ENCODE peak calls at places on chromosome 12, in seven cellular contexts. S is HL-60, U is SK-N-SH, E is endothelial cell of umbilical vein, I is upper lobe of left lung, Y is GM23338, A is Panc1. C is an unnamed sample.
A peak's percentile ranks its signal among the peaks of the same experiment; 100 is the strongest.

GRCh38 chr12:69484428-69484827 is 14.2 kb downstream of the FRS2 start:
- DNase-seq in U (no peak), A (no peak), Y (peak; percentile 23), I (no peak), E (no peak), S (no peak), C (no peak)

GRCh38 chr12:84058136-84058535 is 854.5 kb downstream of the SLC6A15 start:
- DNase-seq in A (no peak), S (no peak), U (no peak), Y (no peak), E (no peak), I (no peak), C (no peak)

GRCh38 chr12:101828463-101829196 is 2.1 kb downstream of the GNPTAB start:
- DNase-seq in E (no peak), S (no peak), I (no peak), Y (no peak), U (no peak), A (no peak), C (no peak)

GRCh38 chr12:76614364-76614763 is 54.8 kb upstream of the OSBPL8 start:
- DNase-seq in S (no peak), Y (no peak), E (no peak), I (no peak), A (no peak), U (no peak), C (no peak)

GRCh38 chr12:3651585-3652424 is 101.1 kb downstream of the CRACR2A start:
- DNase-seq in I (no peak), Y (no peak), U (peak; percentile 39), A (no peak), S (no peak), E (no peak), C (no peak)

GRCh38 chr12:31297572-31298509 is 28.1 kb downstream of the SINHCAF start:
- DNase-seq in S (no peak), E (no peak), A (no peak), U (no peak), I (no peak), Y (no peak), C (no peak)

GRCh38 chr12:128784030-128784770 is 39.6 kb downstream of the SLC15A4 start:
- DNase-seq in A (no peak), U (no peak), I (no peak), Y (no peak), S (no peak), E (no peak), C (no peak)

GRCh38 chr12:52037248-52037861 is 13.9 kb upstream of the NR4A1 start:
- DNase-seq in A (no peak), I (peak; percentile 90), Y (peak; percentile 79), U (peak; percentile 78), E (no peak), S (no peak), C (no peak)

GRCh38 chr12:15074351-15074750 is 101.5 kb downstream of the PDE6H start:
- DNase-seq in A (no peak), S (no peak), I (no peak), E (no peak), Y (no peak), U (no peak), C (no peak)

GRCh38 chr12:132554857-132555630 is 55.3 kb downstream of the LRCOL1 start:
- DNase-seq in S (peak; percentile 80), Y (peak; percentile 68), U (peak; percentile 61), I (peak; percentile 77), A (no peak), E (no peak), C (no peak)

GRCh38 chr12:65720739-65721138 is 103.5 kb upstream of the HMGA2 start:
- DNase-seq in E (no peak), I (no peak), U (no peak), S (no peak), Y (no peak), A (no peak), C (no peak)

GRCh38 chr12:74490390-74491064 is 47.1 kb upstream of the ATXN7L3B start:
- DNase-seq in S (no peak), A (no peak), E (no peak), U (no peak), Y (no peak), I (no peak), C (no peak)

GRCh38 chr12:15231493-15231892 is 10.3 kb upstream of the RERG start:
- DNase-seq in Y (no peak), I (no peak), U (no peak), A (no peak), S (no peak), E (no peak), C (no peak)

GRCh38 chr12:121033625-121034349 is 5.3 kb downstream of the OASL start:
- DNase-seq in E (no peak), Y (no peak), S (no peak), A (no peak), I (peak; percentile 27), U (no peak), C (no peak)

GRCh38 chr12:58463050-58463449 is 457.3 kb downstream of the LRIG3 start:
- DNase-seq in U (no peak), A (no peak), I (no peak), E (no peak), Y (no peak), S (no peak), C (no peak)

GRCh38 chr12:23356927-23357708 is 592.4 kb downstream of the SOX5 start:
- DNase-seq in U (no peak), E (no peak), S (no peak), Y (no peak), A (no peak), I (no peak), C (no peak)

GRCh38 chr12:50041461-50041860 is 15.9 kb upstream of the ASIC1 start:
- DNase-seq in U (no peak), S (no peak), Y (no peak), E (no peak), A (no peak), I (no peak), C (no peak)

GRCh38 chr12:50041962-50042361 is 15.4 kb upstream of the ASIC1 start:
- DNase-seq in U (no peak), S (no peak), A (no peak), I (no peak), E (no peak), Y (no peak), C (no peak)

GRCh38 chr12:50042693-50043092 is 14.7 kb upstream of the ASIC1 start:
- DNase-seq in I (no peak), E (no peak), U (no peak), S (no peak), A (no peak), Y (no peak), C (no peak)

GRCh38 chr12:50043854-50044253 is 13.5 kb upstream of the ASIC1 start:
- DNase-seq in U (no peak), S (no peak), I (no peak), A (no peak), Y (no peak), E (no peak), C (no peak)

DNA sequence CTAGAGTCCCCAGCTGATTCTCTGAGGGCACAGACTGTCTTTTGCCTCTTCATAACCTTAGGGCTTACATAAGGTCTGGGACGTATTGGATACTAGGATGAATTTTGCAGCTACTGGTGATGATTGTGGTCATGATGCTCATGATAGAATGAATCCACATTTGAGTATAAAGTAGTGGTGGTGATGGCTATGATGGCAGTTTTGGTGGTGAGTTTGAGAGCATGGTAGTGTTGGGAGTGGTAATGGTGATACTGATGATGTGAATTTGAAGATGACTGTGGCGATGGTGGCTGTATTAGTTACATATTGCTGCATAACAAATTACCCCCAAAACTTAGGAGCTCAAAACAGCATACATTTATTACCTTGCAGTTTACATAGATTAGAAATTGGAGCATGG is 14.1 kb upstream of the ASIC1 start:
- DNase-seq in I (no peak), U (no peak), A (no peak), E (no peak), Y (no peak), S (no peak), C (no peak)
- TF ChIP-seq POLR2AphosphoS5 in I (no peak), U (no peak), A (no peak), E (no peak), Y (no peak), S (no peak), C (no peak)

GRCh38 chr12:56723889-56724659 is 1.0 kb downstream of the NACA start:
- DNase-seq in U (no peak), A (no peak), E (peak; percentile 41), Y (peak; percentile 18), I (no peak), S (peak; percentile 44), C (peak; percentile 76)
- TF ChIP-seq POLR2AphosphoS5 in U (no peak), A (peak; percentile 30), E (peak; percentile 42), Y (no peak), I (peak; percentile 51), S (peak; percentile 54), C (peak; percentile 76)

DNA sequence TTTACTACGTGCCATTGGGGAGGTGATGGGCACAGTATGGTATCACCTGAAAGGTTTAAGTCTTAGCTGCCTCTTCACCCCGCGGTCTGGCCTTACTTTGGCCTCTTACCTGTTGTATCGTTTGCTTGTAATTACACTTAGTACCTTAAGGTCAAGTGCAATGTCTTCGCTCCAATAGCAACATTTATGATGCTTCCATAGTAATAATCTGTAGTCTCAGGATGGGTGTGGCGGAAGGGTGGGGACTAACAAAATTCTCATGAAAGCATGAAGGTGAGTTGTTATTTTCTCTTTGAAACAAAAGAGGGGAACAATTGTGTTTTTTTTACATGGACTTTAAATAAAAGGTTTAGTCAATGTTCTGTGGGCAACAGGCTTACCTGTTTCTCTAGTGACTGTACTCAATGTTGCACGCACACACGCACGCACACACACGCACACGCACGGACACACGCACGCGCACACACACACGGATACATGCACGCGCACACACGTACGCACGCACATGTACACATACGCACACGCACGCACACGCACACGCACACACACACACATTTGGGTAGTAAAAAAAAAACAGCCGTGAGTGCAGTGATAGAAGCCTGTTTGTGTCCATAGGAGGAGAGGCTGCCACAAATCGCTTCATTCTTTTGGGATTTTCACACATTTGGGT is 91.4 kb downstream of the DNAH10 start:
- DNase-seq in A (no peak), Y (no peak), E (no peak), S (no peak), I (no peak), U (no peak), C (no peak)
- TF ChIP-seq POLR2AphosphoS5 in A (no peak), Y (no peak), E (no peak), S (no peak), I (no peak), U (no peak), C (no peak)

DNA sequence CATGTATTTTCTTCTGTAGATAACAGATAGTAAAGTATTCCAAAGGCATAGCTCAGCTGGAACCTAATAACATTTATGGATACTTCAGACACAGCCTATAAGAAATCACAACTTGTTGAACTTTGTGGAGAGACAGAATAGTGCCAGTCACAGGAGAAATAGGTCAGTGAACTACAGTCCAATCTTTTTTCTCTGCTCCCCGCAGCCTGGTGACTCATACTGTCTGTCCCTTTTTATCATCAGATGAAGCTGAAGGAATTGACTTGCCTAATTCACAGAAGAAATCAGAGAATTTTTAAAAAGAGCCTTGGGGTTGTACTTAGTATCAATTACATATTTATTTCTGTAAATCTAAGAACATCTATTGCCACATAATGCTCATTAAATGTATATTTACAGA is 222.3 kb downstream of the ALG10 start:
- DNase-seq in E (no peak), S (no peak), A (no peak), U (no peak), Y (no peak), I (no peak), C (no peak)
- TF ChIP-seq POLR2AphosphoS5 in E (no peak), S (no peak), A (no peak), U (no peak), Y (no peak), I (no peak), C (no peak)